ENCODE peak calls at places on chromosomes 3 and 15, in five cellular contexts. J, M, W, P and X are unnamed samples.

GRCh38 chr3:78974181-78974770 is 793.5 kb downstream of the ROBO1 start:
- DNase-seq in J (no peak), M (peak; percentile 53), W (no peak), P (no peak), X (no peak)

GRCh38 chr3:22729981-22730380 is 473.1 kb upstream of the UBE2E2 start:
- DNase-seq in J (no peak), M (no peak), W (no peak), P (no peak), X (no peak)

GRCh38 chr3:175692256-175692655 is 833.1 kb downstream of the NAALADL2 start:
- DNase-seq in J (no peak), M (no peak), W (no peak), P (no peak), X (no peak)

GRCh38 chr3:127011270-127011992 is 28.5 kb downstream of the PLXNA1 start:
- DNase-seq in J (no peak), M (no peak), W (no peak), P (no peak), X (no peak)

GRCh38 chr15:70081612-70082011 is 16.1 kb downstream of the TLE3 start:
- DNase-seq in J (no peak), M (no peak), W (no peak), P (no peak), X (no peak)

GRCh38 chr3:136291302-136291701 is 41.2 kb downstream of the PCCB start:
- DNase-seq in J (no peak), M (no peak), W (no peak), P (no peak), X (no peak)

GRCh38 chr3:52730681-52731080 is 24.8 kb downstream of the SPCS1 start:
- DNase-seq in J (no peak), M (no peak), W (no peak), P (no peak), X (peak; percentile 19)

GRCh38 chr3:57983734-57984518 is 24.3 kb upstream of the FLNB start:
- DNase-seq in J (no peak), M (peak; percentile 89), W (no peak), P (peak; percentile 19), X (no peak)

GRCh38 chr15:77826006-77826695 is 193.4 kb upstream of the LINGO1 start:
- DNase-seq in J (no peak), M (no peak), W (no peak), P (no peak), X (no peak)

GRCh38 chr3:57224856-57225255 is 2.7 kb upstream of the APPL1 start:
- DNase-seq in J (no peak), M (peak; percentile 40), W (no peak), P (no peak), X (no peak)

GRCh38 chr15:51758645-51759044 is 7.2 kb downstream of the TMOD2 start:
- DNase-seq in J (no peak), M (peak; percentile 33), W (no peak), P (no peak), X (no peak)

GRCh38 chr3:24586920-24587319 is 92.3 kb upstream of the THRB start:
- DNase-seq in J (no peak), M (no peak), W (no peak), P (no peak), X (no peak)

GRCh38 chr3:177914224-177914623 is 622.0 kb upstream of the KCNMB2 start:
- DNase-seq in J (no peak), M (no peak), W (no peak), P (no peak), X (no peak)

GRCh38 chr3:194687638-194688206 is 2.0 kb downstream of the FAM43A start:
- DNase-seq in J (peak; percentile 83), M (no peak), W (peak; percentile 57), P (peak; percentile 96), X (peak; percentile 87)

GRCh38 chr3:166284994-166285393 is 447.8 kb upstream of the BCHE start:
- DNase-seq in J (no peak), M (peak; percentile 21), W (no peak), P (no peak), X (no peak)